ENCODE peak calls at places on chromosomes 6 and 20, in ten cellular contexts. One of them, this sample, is unnamed.

GRCh38 chr6:44494011-44494501 is 106.5 kb downstream of the CDC5L start:
- DNase-seq in GM20000: no peak
- DNase-seq in DND-41: no peak
- DNase-seq in D721Med: no peak
- DNase-seq in IMR-90: peak; percentile 76
- DNase-seq in fibroblast of lung: peak; percentile 55
- DNase-seq in cardiac fibroblast: peak; percentile 93
- DNase-seq in PC-9: peak; percentile 45
- DNase-seq in HL-60: no peak
- DNase-seq in fibroblast of the aortic adventitia: peak; percentile 87
- DNase-seq in this sample: peak; percentile 55

GRCh38 chr6:106084973-106085686 is 1.0 kb upstream of the PRDM1 start:
- DNase-seq in GM20000: no peak
- DNase-seq in DND-41: no peak
- DNase-seq in D721Med: no peak
- DNase-seq in IMR-90: peak; percentile 68
- DNase-seq in fibroblast of lung: peak; percentile 44
- DNase-seq in cardiac fibroblast: peak; percentile 73
- DNase-seq in PC-9: no peak
- DNase-seq in HL-60: no peak
- DNase-seq in fibroblast of the aortic adventitia: no peak
- DNase-seq in this sample: no peak

GRCh38 chr6:25130518-25130917 is 148.7 kb upstream of the CARMIL1 start:
- DNase-seq in GM20000: no peak
- DNase-seq in DND-41: no peak
- DNase-seq in D721Med: no peak
- DNase-seq in IMR-90: no peak
- DNase-seq in fibroblast of lung: peak; percentile 36
- DNase-seq in cardiac fibroblast: peak; percentile 22
- DNase-seq in PC-9: no peak
- DNase-seq in HL-60: no peak
- DNase-seq in fibroblast of the aortic adventitia: peak; percentile 24
- DNase-seq in this sample: no peak

GRCh38 chr6:3869632-3870527 is 20.7 kb downstream of the FAM50B start:
- DNase-seq in GM20000: no peak
- DNase-seq in DND-41: no peak
- DNase-seq in D721Med: no peak
- DNase-seq in IMR-90: no peak
- DNase-seq in fibroblast of lung: no peak
- DNase-seq in cardiac fibroblast: no peak
- DNase-seq in PC-9: no peak
- DNase-seq in HL-60: no peak
- DNase-seq in fibroblast of the aortic adventitia: no peak
- DNase-seq in this sample: no peak

GRCh38 chr20:45902199-45902701 is 9.7 kb downstream of the PLTP start:
- DNase-seq in GM20000: no peak
- DNase-seq in DND-41: no peak
- DNase-seq in D721Med: no peak
- DNase-seq in IMR-90: no peak
- DNase-seq in fibroblast of lung: no peak
- DNase-seq in cardiac fibroblast: no peak
- DNase-seq in PC-9: no peak
- DNase-seq in HL-60: no peak
- DNase-seq in fibroblast of the aortic adventitia: no peak
- DNase-seq in this sample: no peak

GRCh38 chr6:155882527-155883333 is 427.1 kb upstream of the NOX3 start:
- DNase-seq in GM20000: peak; percentile 19
- DNase-seq in DND-41: no peak
- DNase-seq in D721Med: no peak
- DNase-seq in IMR-90: peak; percentile 21
- DNase-seq in fibroblast of lung: peak; percentile 17
- DNase-seq in cardiac fibroblast: no peak
- DNase-seq in PC-9: no peak
- DNase-seq in HL-60: no peak
- DNase-seq in fibroblast of the aortic adventitia: no peak
- DNase-seq in this sample: no peak

GRCh38 chr6:41698350-41698781 is 37.0 kb downstream of the TFEB start:
- DNase-seq in GM20000: no peak
- DNase-seq in DND-41: no peak
- DNase-seq in D721Med: no peak
- DNase-seq in IMR-90: peak; percentile 98
- DNase-seq in fibroblast of lung: peak; percentile 77
- DNase-seq in cardiac fibroblast: peak; percentile 98
- DNase-seq in PC-9: peak; percentile 46
- DNase-seq in HL-60: no peak
- DNase-seq in fibroblast of the aortic adventitia: peak; percentile 79
- DNase-seq in this sample: peak; percentile 87

GRCh38 chr6:54718541-54719023 is 128.0 kb upstream of the FAM83B start:
- DNase-seq in GM20000: no peak
- DNase-seq in DND-41: no peak
- DNase-seq in D721Med: no peak
- DNase-seq in IMR-90: no peak
- DNase-seq in fibroblast of lung: no peak
- DNase-seq in cardiac fibroblast: no peak
- DNase-seq in PC-9: no peak
- DNase-seq in HL-60: no peak
- DNase-seq in fibroblast of the aortic adventitia: no peak
- DNase-seq in this sample: no peak

GRCh38 chr20:9903048-9903651 is 64.3 kb upstream of the PAK5 start:
- DNase-seq in GM20000: no peak
- DNase-seq in DND-41: no peak
- DNase-seq in D721Med: no peak
- DNase-seq in IMR-90: no peak
- DNase-seq in fibroblast of lung: no peak
- DNase-seq in cardiac fibroblast: peak; percentile 7
- DNase-seq in PC-9: no peak
- DNase-seq in HL-60: no peak
- DNase-seq in fibroblast of the aortic adventitia: no peak
- DNase-seq in this sample: no peak

GRCh38 chr20:33883164-33883563 is 72.0 kb downstream of the CHMP4B start:
- DNase-seq in GM20000: peak; percentile 79
- DNase-seq in DND-41: no peak
- DNase-seq in D721Med: no peak
- DNase-seq in IMR-90: no peak
- DNase-seq in fibroblast of lung: no peak
- DNase-seq in cardiac fibroblast: no peak
- DNase-seq in PC-9: no peak
- DNase-seq in HL-60: no peak
- DNase-seq in fibroblast of the aortic adventitia: no peak
- DNase-seq in this sample: no peak

GRCh38 chr6:6614096-6614964 is 25.8 kb downstream of the LY86 start:
- DNase-seq in GM20000: no peak
- DNase-seq in DND-41: no peak
- DNase-seq in D721Med: no peak
- DNase-seq in IMR-90: no peak
- DNase-seq in fibroblast of lung: no peak
- DNase-seq in cardiac fibroblast: no peak
- DNase-seq in PC-9: no peak
- DNase-seq in HL-60: no peak
- DNase-seq in fibroblast of the aortic adventitia: no peak
- DNase-seq in this sample: no peak

GRCh38 chr6:131858765-131859490 is 51.1 kb downstream of the ENPP1 start:
- DNase-seq in GM20000: no peak
- DNase-seq in DND-41: no peak
- DNase-seq in D721Med: no peak
- DNase-seq in IMR-90: peak; percentile 82
- DNase-seq in fibroblast of lung: peak; percentile 60
- DNase-seq in cardiac fibroblast: peak; percentile 51
- DNase-seq in PC-9: no peak
- DNase-seq in HL-60: no peak
- DNase-seq in fibroblast of the aortic adventitia: peak; percentile 42
- DNase-seq in this sample: peak; percentile 35

GRCh38 chr6:33384581-33385020 is 7.0 kb upstream of the KIFC1 start:
- DNase-seq in GM20000: no peak
- DNase-seq in DND-41: no peak
- DNase-seq in D721Med: no peak
- DNase-seq in IMR-90: peak; percentile 80
- DNase-seq in fibroblast of lung: peak; percentile 85
- DNase-seq in cardiac fibroblast: peak; percentile 89
- DNase-seq in PC-9: no peak
- DNase-seq in HL-60: no peak
- DNase-seq in fibroblast of the aortic adventitia: peak; percentile 87
- DNase-seq in this sample: peak; percentile 70

GRCh38 chr6:166488081-166488685 is 98.3 kb downstream of the RAMACL start:
- DNase-seq in GM20000: peak; percentile 79
- DNase-seq in DND-41: peak; percentile 88
- DNase-seq in D721Med: no peak
- DNase-seq in IMR-90: peak; percentile 39
- DNase-seq in fibroblast of lung: peak; percentile 12
- DNase-seq in cardiac fibroblast: peak; percentile 67
- DNase-seq in PC-9: no peak
- DNase-seq in HL-60: peak; percentile 48
- DNase-seq in fibroblast of the aortic adventitia: peak; percentile 23
- DNase-seq in this sample: no peak

GRCh38 chr6:3664641-3665041 is 86.9 kb downstream of the PXDC1 start:
- DNase-seq in GM20000: no peak
- DNase-seq in DND-41: no peak
- DNase-seq in D721Med: no peak
- DNase-seq in IMR-90: peak; percentile 31
- DNase-seq in fibroblast of lung: no peak
- DNase-seq in cardiac fibroblast: no peak
- DNase-seq in PC-9: no peak
- DNase-seq in HL-60: no peak
- DNase-seq in fibroblast of the aortic adventitia: no peak
- DNase-seq in this sample: no peak

GRCh38 chr20:2840967-2841531 is 504 bp downstream of the VPS16 start:
- DNase-seq in GM20000: peak; percentile 67
- DNase-seq in DND-41: peak; percentile 40
- DNase-seq in D721Med: no peak
- DNase-seq in IMR-90: peak; percentile 72
- DNase-seq in fibroblast of lung: peak; percentile 72
- DNase-seq in cardiac fibroblast: peak; percentile 62
- DNase-seq in PC-9: peak; percentile 63
- DNase-seq in HL-60: peak; percentile 22
- DNase-seq in fibroblast of the aortic adventitia: peak; percentile 66
- DNase-seq in this sample: no peak

GRCh38 chr6:166493427-166494100 is 92.9 kb downstream of the RAMACL start:
- DNase-seq in GM20000: no peak
- DNase-seq in DND-41: no peak
- DNase-seq in D721Med: no peak
- DNase-seq in IMR-90: no peak
- DNase-seq in fibroblast of lung: no peak
- DNase-seq in cardiac fibroblast: no peak
- DNase-seq in PC-9: no peak
- DNase-seq in HL-60: no peak
- DNase-seq in fibroblast of the aortic adventitia: no peak
- DNase-seq in this sample: no peak

DNA sequence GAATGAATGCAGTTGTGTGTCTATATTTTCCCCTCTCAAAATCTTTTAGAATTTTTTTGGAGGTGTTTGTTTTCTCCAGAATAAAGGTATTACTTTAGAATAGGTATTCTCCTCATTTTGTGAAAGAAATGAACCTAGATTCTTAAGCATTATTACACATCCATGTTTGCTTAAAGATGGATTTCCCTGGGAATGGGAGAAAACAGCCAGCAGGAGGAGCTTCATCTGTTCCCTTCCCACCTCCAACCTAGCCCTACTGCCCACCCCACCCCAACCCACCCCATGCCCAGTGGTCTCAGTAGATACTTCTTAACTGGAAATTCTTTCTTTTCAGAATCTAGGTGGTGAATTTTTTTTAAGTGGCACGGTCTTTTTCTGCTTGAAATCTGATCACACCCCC is 127.8 kb downstream of the CD109 start:
- DNase-seq in GM20000: no peak
- DNase-seq in DND-41: no peak
- DNase-seq in D721Med: no peak
- DNase-seq in IMR-90: no peak
- DNase-seq in fibroblast of lung: no peak
- DNase-seq in cardiac fibroblast: no peak
- DNase-seq in PC-9: no peak
- DNase-seq in HL-60: no peak
- DNase-seq in fibroblast of the aortic adventitia: no peak
- DNase-seq in this sample: no peak
- TF ChIP-seq CTCF in GM20000: no peak
- TF ChIP-seq CTCF in DND-41: no peak
- TF ChIP-seq CTCF in D721Med: no peak
- TF ChIP-seq CTCF in IMR-90: peak; percentile 1
- TF ChIP-seq CTCF in fibroblast of lung: no peak
- TF ChIP-seq CTCF in cardiac fibroblast: no peak
- TF ChIP-seq CTCF in PC-9: no peak
- TF ChIP-seq CTCF in HL-60: no peak
- TF ChIP-seq CTCF in fibroblast of the aortic adventitia: no peak
- TF ChIP-seq CTCF in this sample: no peak

GRCh38 chr6:127608554-127609270 is 31.7 kb downstream of the C6orf58 start:
- DNase-seq in GM20000: no peak
- DNase-seq in DND-41: no peak
- DNase-seq in D721Med: no peak
- DNase-seq in IMR-90: no peak
- DNase-seq in fibroblast of lung: no peak
- DNase-seq in cardiac fibroblast: no peak
- DNase-seq in PC-9: peak; percentile 4
- DNase-seq in HL-60: no peak
- DNase-seq in fibroblast of the aortic adventitia: no peak
- DNase-seq in this sample: no peak

GRCh38 chr6:127606131-127606562 is 29.2 kb downstream of the C6orf58 start:
- DNase-seq in GM20000: no peak
- DNase-seq in DND-41: no peak
- DNase-seq in D721Med: peak; percentile 8
- DNase-seq in IMR-90: peak; percentile 31
- DNase-seq in fibroblast of lung: peak; percentile 54
- DNase-seq in cardiac fibroblast: peak; percentile 51
- DNase-seq in PC-9: no peak
- DNase-seq in HL-60: no peak
- DNase-seq in fibroblast of the aortic adventitia: peak; percentile 54
- DNase-seq in this sample: peak; percentile 20
- TF ChIP-seq CTCF in GM20000: no peak
- TF ChIP-seq CTCF in DND-41: peak; percentile 47
- TF ChIP-seq CTCF in D721Med: peak; percentile 43
- TF ChIP-seq CTCF in IMR-90: peak; percentile 26
- TF ChIP-seq CTCF in fibroblast of lung: no peak
- TF ChIP-seq CTCF in cardiac fibroblast: peak; percentile 15
- TF ChIP-seq CTCF in PC-9: peak; percentile 77
- TF ChIP-seq CTCF in HL-60: no peak
- TF ChIP-seq CTCF in fibroblast of the aortic adventitia: peak; percentile 34
- TF ChIP-seq CTCF in this sample: peak; percentile 43

DNA sequence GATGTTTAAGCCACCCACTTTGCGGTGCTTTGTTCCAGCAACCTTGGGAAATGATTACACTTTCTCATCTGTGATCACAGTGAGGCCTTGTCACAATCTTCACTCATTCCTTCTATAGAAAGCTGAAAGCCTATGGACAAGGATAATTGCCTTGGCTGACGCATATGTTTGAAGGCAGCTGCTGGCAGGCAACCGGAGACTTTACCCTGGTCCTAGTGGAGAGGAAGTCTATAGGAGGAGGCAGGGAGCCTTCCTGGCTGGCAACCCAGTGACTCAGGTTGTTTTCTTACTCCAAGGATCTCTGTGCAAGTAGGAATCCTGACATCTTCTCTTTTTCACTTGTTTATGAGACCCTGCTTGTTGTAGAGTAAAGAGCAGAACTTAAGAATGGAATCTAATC is 34.1 kb upstream of the ESR1 start:
- DNase-seq in GM20000: no peak
- DNase-seq in DND-41: no peak
- DNase-seq in D721Med: no peak
- DNase-seq in IMR-90: no peak
- DNase-seq in fibroblast of lung: no peak
- DNase-seq in cardiac fibroblast: no peak
- DNase-seq in PC-9: no peak
- DNase-seq in HL-60: no peak
- DNase-seq in fibroblast of the aortic adventitia: peak; percentile 13
- DNase-seq in this sample: no peak
- TF ChIP-seq CTCF in GM20000: no peak
- TF ChIP-seq CTCF in DND-41: no peak
- TF ChIP-seq CTCF in D721Med: no peak
- TF ChIP-seq CTCF in IMR-90: no peak
- TF ChIP-seq CTCF in fibroblast of lung: no peak
- TF ChIP-seq CTCF in cardiac fibroblast: no peak
- TF ChIP-seq CTCF in PC-9: no peak
- TF ChIP-seq CTCF in HL-60: no peak
- TF ChIP-seq CTCF in fibroblast of the aortic adventitia: no peak
- TF ChIP-seq CTCF in this sample: no peak

GRCh38 chr6:36546958-36547645 is at the start of gene STK38:
- DNase-seq in GM20000: peak; percentile 95
- DNase-seq in DND-41: peak; percentile 94
- DNase-seq in D721Med: peak; percentile 88
- DNase-seq in IMR-90: peak; percentile 82
- DNase-seq in fibroblast of lung: peak; percentile 86
- DNase-seq in cardiac fibroblast: peak; percentile 89
- DNase-seq in PC-9: peak; percentile 84
- DNase-seq in HL-60: peak; percentile 90
- DNase-seq in fibroblast of the aortic adventitia: peak; percentile 87
- DNase-seq in this sample: peak; percentile 47
- TF ChIP-seq CTCF in GM20000: peak; percentile 14
- TF ChIP-seq CTCF in DND-41: peak; percentile 43
- TF ChIP-seq CTCF in D721Med: peak; percentile 24
- TF ChIP-seq CTCF in IMR-90: no peak
- TF ChIP-seq CTCF in fibroblast of lung: no peak
- TF ChIP-seq CTCF in cardiac fibroblast: no peak
- TF ChIP-seq CTCF in PC-9: peak; percentile 32
- TF ChIP-seq CTCF in HL-60: no peak
- TF ChIP-seq CTCF in fibroblast of the aortic adventitia: peak; percentile 10
- TF ChIP-seq CTCF in this sample: peak; percentile 6